ENCODE peak calls at places on chromosomes 6 and 20, in seven cellular contexts. H is spleen, M is LoVo, E is small intestine, Q is Calu3, K is astrocyte of the hippocampus, B is T-helper 1 cell. L is an unnamed sample.

GRCh38 chr6:97186416-97186999 is 96.5 kb downstream of the MMS22L start:
- DNase-seq in Q (peak; percentile 67), B (peak; percentile 30), M (peak; percentile 60), E (peak; percentile 78), K (peak; percentile 83), H (peak; percentile 62), L (no peak)

GRCh38 chr20:37395921-37396519 is 50.1 kb downstream of the SRC start:
- DNase-seq in B (no peak), K (peak; percentile 41), Q (no peak), E (no peak), M (no peak), H (no peak), L (no peak)

GRCh38 chr20:33008336-33009213 is 1.1 kb downstream of the BPIFB2 start:
- DNase-seq in K (no peak), E (no peak), Q (no peak), M (no peak), H (peak; percentile 62), B (no peak), L (no peak)

GRCh38 chr6:136607932-136608772 is 57.9 kb upstream of the MAP7 start:
- DNase-seq in H (peak; percentile 79), B (peak; percentile 67), E (peak; percentile 76), Q (peak; percentile 81), M (peak; percentile 59), K (peak; percentile 71), L (no peak)

GRCh38 chr6:123030292-123030691 is 34.3 kb downstream of the CLVS2 start:
- DNase-seq in Q (no peak), E (no peak), M (no peak), K (peak; percentile 5), H (no peak), B (no peak), L (no peak)

GRCh38 chr6:46796842-46797241 is 3.7 kb downstream of the MEP1A start:
- DNase-seq in Q (no peak), K (no peak), B (no peak), E (peak; percentile 53), H (no peak), M (no peak), L (no peak)

GRCh38 chr20:7155282-7155681 is 387.8 kb downstream of the BMP2 start:
- DNase-seq in E (no peak), Q (no peak), B (no peak), M (no peak), H (no peak), K (no peak), L (no peak)

GRCh38 chr6:125745281-125746018 is 4.0 kb upstream of the HEY2 start:
- DNase-seq in H (no peak), K (no peak), Q (no peak), M (no peak), E (no peak), B (no peak), L (no peak)

GRCh38 chr20:46991850-46992639 is 97.4 kb downstream of the EYA2 start:
- DNase-seq in Q (no peak), B (no peak), H (peak; percentile 4), K (no peak), E (no peak), M (no peak), L (no peak)

GRCh38 chr20:32570401-32571190 is 14.5 kb downstream of the NOL4L start:
- DNase-seq in Q (no peak), K (no peak), H (no peak), M (no peak), E (no peak), B (no peak), L (no peak)

GRCh38 chr6:46996860-46997641 is 45.1 kb downstream of the ADGRF1 start:
- DNase-seq in M (peak; percentile 80), K (no peak), Q (peak; percentile 19), E (peak; percentile 93), B (no peak), H (no peak), L (no peak)

GRCh38 chr6:160348552-160349441 is 619 bp downstream of the SLC22A3 start:
- DNase-seq in Q (peak; percentile 58), M (peak; percentile 31), E (peak; percentile 63), H (no peak), K (peak; percentile 66), B (no peak), L (no peak)

GRCh38 chr6:46368137-46368536 is 123.1 kb downstream of the RCAN2 start:
- DNase-seq in K (no peak), B (no peak), H (no peak), E (no peak), Q (no peak), M (no peak), L (no peak)

GRCh38 chr20:325043-325888 is at the start of gene SOX12:
- DNase-seq in H (peak; percentile 100), E (peak; percentile 91), K (peak; percentile 98), M (peak; percentile 96), Q (peak; percentile 96), B (peak; percentile 92), L (peak; percentile 99)

GRCh38 chr20:45968801-45969711 is 2.9 kb downstream of the ZNF335 start:
- DNase-seq in H (peak; percentile 81), Q (no peak), K (peak; percentile 39), M (no peak), B (no peak), E (no peak), L (peak; percentile 71)

GRCh38 chr20:23007462-23007861 is 27.6 kb upstream of the SSTR4 start:
- DNase-seq in M (no peak), H (no peak), K (no peak), E (no peak), Q (no peak), B (no peak), L (no peak)

GRCh38 chr20:63392465-63393365 is 31.6 kb upstream of the CHRNA4 start:
- DNase-seq in M (no peak), B (no peak), Q (no peak), E (no peak), K (no peak), H (no peak), L (no peak)